ENCODE peak calls at places on chromosomes 7 and 10, in six cellular contexts. U, I, K, R, A and M are unnamed samples.

GRCh38 chr10:105974803-105975456 is 1189.6 kb downstream of the SORCS1 start:
- DNase-seq in U (peak), R (peak), K (no peak), I (no peak), A (no peak), M (no peak)

GRCh38 chr7:103124429-103124979 is 24.4 kb downstream of the NAPEPLD start:
- DNase-seq in A (no peak), R (no peak), U (no peak), I (no peak), K (no peak), M (no peak)

GRCh38 chr7:30845426-30846135 is 66.1 kb upstream of the AQP1 start:
- DNase-seq in R (no peak), A (no peak), U (peak), I (no peak), K (no peak), M (peak)

GRCh38 chr7:5396999-5397656 is 26.5 kb downstream of the TNRC18 start:
- DNase-seq in K (peak), I (peak), A (peak), R (peak), U (peak), M (no peak)

GRCh38 chr7:158127241-158127640 is 460.4 kb downstream of the PTPRN2 start:
- DNase-seq in I (no peak), K (no peak), R (no peak), U (no peak), A (no peak), M (no peak)

GRCh38 chr10:130453721-130454542 is 317.7 kb downstream of the GLRX3 start:
- DNase-seq in U (no peak), K (no peak), R (no peak), A (no peak), I (no peak), M (no peak)

GRCh38 chr10:29461042-29461441 is 172.2 kb downstream of the LYZL1 start:
- DNase-seq in K (no peak), R (no peak), U (no peak), A (no peak), I (no peak), M (no peak)

GRCh38 chr10:85612378-85612775 is 754.2 kb downstream of the GRID1 start:
- DNase-seq in U (no peak), I (peak), A (no peak), R (no peak), K (no peak), M (no peak)

GRCh38 chr7:142773230-142773629 is 2.5 kb downstream of the PRSS2 start:
- DNase-seq in K (no peak), U (no peak), I (no peak), A (no peak), R (no peak), M (no peak)

GRCh38 chr7:18087031-18087686 is 59.5 kb upstream of the PRPS1L1 start:
- DNase-seq in U (no peak), A (no peak), K (peak), I (no peak), R (no peak), M (no peak)

GRCh38 chr10:125164421-125164820 is 4.1 kb upstream of the CTBP2 start:
- DNase-seq in R (no peak), A (no peak), K (no peak), U (no peak), I (no peak), M (no peak)

GRCh38 chr7:92584953-92585352 is 5.2 kb downstream of the FAM133B start:
- DNase-seq in I (no peak), R (no peak), A (no peak), K (no peak), U (no peak), M (no peak)

GRCh38 chr7:101953248-101953819 is 135.9 kb downstream of the CUX1 start:
- DNase-seq in R (peak), I (no peak), U (no peak), A (peak), K (peak), M (peak)

GRCh38 chr7:135712182-135712782 is 15.7 kb downstream of the SLC13A4 start:
- DNase-seq in A (peak), U (no peak), I (no peak), K (no peak), R (no peak), M (no peak)

GRCh38 chr7:122887848-122888247 is 1.6 kb upstream of the CADPS2 start:
- DNase-seq in U (no peak), K (no peak), I (no peak), A (no peak), R (no peak), M (no peak)

GRCh38 chr7:91082038-91082437 is 182.2 kb upstream of the FZD1 start:
- DNase-seq in I (no peak), K (no peak), A (no peak), R (peak), U (no peak), M (no peak)

GRCh38 chr7:55288070-55288824 is 76.9 kb upstream of the LANCL2 start:
- DNase-seq in I (no peak), U (no peak), K (no peak), R (no peak), A (no peak), M (no peak)

GRCh38 chr7:131354390-131354789 is 26.7 kb downstream of the MKLN1 start:
- DNase-seq in I (no peak), A (no peak), U (no peak), R (no peak), K (no peak), M (no peak)

GRCh38 chr10:104273899-104274575 is 5.1 kb downstream of the GSTO2 start:
- DNase-seq in I (no peak), U (no peak), A (no peak), K (no peak), R (no peak), M (no peak)

GRCh38 chr7:140230862-140231778 is 54.3 kb upstream of the KDM7A start:
- DNase-seq in U (peak), A (peak), I (peak), K (peak), R (no peak), M (peak)

GRCh38 chr10:784759-785538 is 95.5 kb upstream of the DIP2C start:
- DNase-seq in R (peak), I (no peak), U (no peak), A (peak), K (peak), M (peak)

GRCh38 chr10:102673961-102674511 is 29.8 kb downstream of the TRIM8 start:
- DNase-seq in U (peak), K (peak), R (no peak), A (peak), I (peak), M (peak)

GRCh38 chr7:510782-511281 is 8.8 kb downstream of the PDGFA start:
- DNase-seq in U (no peak), I (no peak), A (no peak), K (no peak), R (no peak), M (no peak)

GRCh38 chr10:122122493-122122892 is 133.5 kb downstream of the TACC2 start:
- DNase-seq in A (no peak), I (no peak), R (no peak), K (no peak), U (no peak), M (no peak)